ENCODE peak calls at places on chromosomes 5 and 9, in ten cellular contexts. O is T-helper 17 cell; U is activated CD4-positive, alpha-beta T cell treated with anti-CD3 and anti-CD28 coated beads, Interleukin-2, amount 50 U/mL, for 24 hours; W is stomach; H is COLO829; P is sigmoid colon; K is effector CD4-positive, alpha-beta T cell; X is RWPE2; F is CD8-positive, alpha-beta memory T cell; A is glutamatergic neuron. C is an unnamed sample.

GRCh38 chr5:159908201-159908940 is 7.9 kb upstream of the ADRA1B start:
- DNase-seq in O (no peak), U (no peak), W (no peak), H (no peak), P (no peak), K (no peak), X (no peak), F (no peak), A (no peak), C (no peak)

GRCh38 chr5:181260720-181261319 is at the start of gene TRIM52:
- DNase-seq in O (peak; percentile 83), U (peak; percentile 79), W (peak; percentile 90), H (no peak), P (peak; percentile 93), K (peak; percentile 90), X (peak; percentile 95), F (peak; percentile 95), A (peak; percentile 96), C (peak; percentile 96)

GRCh38 chr5:10330511-10331105 is 22.9 kb upstream of the MARCHF6 start:
- DNase-seq in O (no peak), U (no peak), W (no peak), H (no peak), P (no peak), K (no peak), X (no peak), F (no peak), A (no peak), C (no peak)

GRCh38 chr5:38936269-38936668 is 90.5 kb downstream of the OSMR start:
- DNase-seq in O (no peak), U (no peak), W (no peak), H (no peak), P (no peak), K (no peak), X (no peak), F (no peak), A (no peak), C (no peak)

GRCh38 chr5:115979203-115979602 is 16.9 kb downstream of the LVRN start:
- DNase-seq in O (no peak), U (no peak), W (no peak), H (no peak), P (no peak), K (no peak), X (no peak), F (no peak), A (no peak), C (no peak)

GRCh38 chr9:10045598-10045997 is 567.2 kb downstream of the PTPRD start:
- DNase-seq in O (no peak), U (no peak), W (no peak), H (no peak), P (no peak), K (no peak), X (no peak), F (no peak), A (no peak), C (no peak)

GRCh38 chr5:5384634-5385033 is 37.8 kb upstream of the ICE1 start:
- DNase-seq in O (no peak), U (no peak), W (no peak), H (no peak), P (no peak), K (no peak), X (no peak), F (no peak), A (no peak), C (no peak)

GRCh38 chr5:42015681-42016080 is 90.6 kb downstream of the FBXO4 start:
- DNase-seq in O (no peak), U (no peak), W (no peak), H (no peak), P (no peak), K (no peak), X (no peak), F (no peak), A (no peak), C (no peak)

GRCh38 chr9:5971740-5972139 is 43.7 kb downstream of the RANBP6 start:
- DNase-seq in O (no peak), U (no peak), W (no peak), H (no peak), P (no peak), K (no peak), X (no peak), F (no peak), A (no peak), C (no peak)

GRCh38 chr5:158142182-158142581 is 283.2 kb upstream of the CLINT1 start:
- DNase-seq in O (no peak), U (no peak), W (no peak), H (peak; percentile 10), P (no peak), K (no peak), X (no peak), F (no peak), A (no peak), C (no peak)

GRCh38 chr9:97852001-97852398 is 1.0 kb upstream of the FOXE1 start:
- DNase-seq in O (no peak), U (no peak), W (no peak), H (no peak), P (no peak), K (no peak), X (no peak), F (no peak), A (no peak), C (no peak)

GRCh38 chr9:137044502-137045177 is 1.3 kb downstream of the NPDC1 start:
- DNase-seq in O (no peak), U (no peak), W (peak; percentile 83), H (no peak), P (no peak), K (no peak), X (no peak), F (no peak), A (no peak), C (no peak)

GRCh38 chr9:121372563-121373400 is 2.7 kb upstream of the STOM start:
- DNase-seq in O (no peak), U (no peak), W (peak; percentile 36), H (no peak), P (peak; percentile 69), K (no peak), X (no peak), F (no peak), A (no peak), C (no peak)

GRCh38 chr5:72067682-72068470 is 39.4 kb upstream of the MAP1B start:
- DNase-seq in O (no peak), U (no peak), W (no peak), H (peak; percentile 39), P (no peak), K (no peak), X (peak; percentile 88), F (no peak), A (no peak), C (no peak)

GRCh38 chr5:123460296-123460729 is 37.1 kb upstream of the CEP120 start:
- DNase-seq in O (no peak), U (no peak), W (no peak), H (no peak), P (no peak), K (no peak), X (no peak), F (no peak), A (no peak), C (no peak)

GRCh38 chr9:124280176-124280691 is 22.5 kb downstream of the NEK6 start:
- DNase-seq in O (no peak), U (no peak), W (no peak), H (no peak), P (no peak), K (no peak), X (no peak), F (no peak), A (no peak), C (peak; percentile 78)

GRCh38 chr9:76996700-76997099 is 22.8 kb upstream of the FOXB2 start:
- DNase-seq in O (no peak), U (no peak), W (no peak), H (no peak), P (peak; percentile 77), K (no peak), X (peak; percentile 62), F (no peak), A (peak; percentile 64), C (no peak)

GRCh38 chr9:72588336-72588735 is 66.9 kb downstream of the TMC1 start:
- DNase-seq in O (no peak), U (no peak), W (no peak), H (no peak), P (peak; percentile 72), K (no peak), X (no peak), F (no peak), A (no peak), C (no peak)

GRCh38 chr9:36791204-36791948 is 218.7 kb downstream of the MELK start:
- DNase-seq in O (no peak), U (no peak), W (no peak), H (no peak), P (no peak), K (no peak), X (no peak), F (no peak), A (no peak), C (no peak)

GRCh38 chr9:20343325-20343724 is 279.0 kb downstream of the MLLT3 start:
- DNase-seq in O (no peak), U (no peak), W (no peak), H (no peak), P (no peak), K (no peak), X (no peak), F (no peak), A (no peak), C (no peak)

GRCh38 chr5:92364986-92365550 is 982.0 kb upstream of the ARRDC3 start:
- DNase-seq in O (no peak), U (no peak), W (no peak), H (no peak), P (no peak), K (no peak), X (no peak), F (no peak), A (no peak), C (no peak)

C was measured in upper lobe of right lung.